ENCODE peak calls at places on chromosomes 13 and 19, in six cellular contexts. One of them, this sample, is unnamed.

GRCh38 chr19:31668916-31669315 is 319.7 kb upstream of the TSHZ3 start:
- DNase-seq in HCT116: no peak
- DNase-seq in prostate gland: no peak
- DNase-seq in IMR-90: peak
- DNase-seq in esophagus squamous epithelium: no peak
- DNase-seq in right lobe of liver: no peak
- DNase-seq in this sample: no peak

GRCh38 chr19:17473041-17473440 is 2.7 kb downstream of the SLC27A1 start:
- DNase-seq in HCT116: peak
- DNase-seq in prostate gland: no peak
- DNase-seq in IMR-90: peak
- DNase-seq in esophagus squamous epithelium: no peak
- DNase-seq in right lobe of liver: no peak
- DNase-seq in this sample: no peak

GRCh38 chr13:27665333-27665732 is 43.6 kb downstream of the POLR1D start:
- DNase-seq in HCT116: no peak
- DNase-seq in prostate gland: no peak
- DNase-seq in IMR-90: peak
- DNase-seq in esophagus squamous epithelium: no peak
- DNase-seq in right lobe of liver: no peak
- DNase-seq in this sample: no peak

GRCh38 chr19:34960103-34960805 is 3.8 kb downstream of the ZNF792 start:
- DNase-seq in HCT116: no peak
- DNase-seq in prostate gland: no peak
- DNase-seq in IMR-90: peak
- DNase-seq in esophagus squamous epithelium: no peak
- DNase-seq in right lobe of liver: no peak
- DNase-seq in this sample: no peak

GRCh38 chr13:31862828-31863227 is 123.5 kb downstream of the RXFP2 start:
- DNase-seq in HCT116: no peak
- DNase-seq in prostate gland: no peak
- DNase-seq in IMR-90: no peak
- DNase-seq in esophagus squamous epithelium: no peak
- DNase-seq in right lobe of liver: no peak
- DNase-seq in this sample: no peak

GRCh38 chr13:80030491-80030890 is 310.4 kb downstream of the SPRY2 start:
- DNase-seq in HCT116: peak
- DNase-seq in prostate gland: no peak
- DNase-seq in IMR-90: no peak
- DNase-seq in esophagus squamous epithelium: no peak
- DNase-seq in right lobe of liver: peak
- DNase-seq in this sample: peak

GRCh38 chr19:28469544-28469943 is 743.4 kb downstream of the UQCRFS1 start:
- DNase-seq in HCT116: no peak
- DNase-seq in prostate gland: no peak
- DNase-seq in IMR-90: no peak
- DNase-seq in esophagus squamous epithelium: no peak
- DNase-seq in right lobe of liver: no peak
- DNase-seq in this sample: no peak

GRCh38 chr13:114099191-114099590 is 33.2 kb downstream of the RASA3 start:
- DNase-seq in HCT116: peak
- DNase-seq in prostate gland: peak
- DNase-seq in IMR-90: peak
- DNase-seq in esophagus squamous epithelium: no peak
- DNase-seq in right lobe of liver: peak
- DNase-seq in this sample: no peak

GRCh38 chr13:30745917-30746686 is 10.8 kb downstream of the ALOX5AP start:
- DNase-seq in HCT116: no peak
- DNase-seq in prostate gland: no peak
- DNase-seq in IMR-90: no peak
- DNase-seq in esophagus squamous epithelium: no peak
- DNase-seq in right lobe of liver: peak
- DNase-seq in this sample: peak

GRCh38 chr19:45152504-45153338 is 8.1 kb downstream of the NKPD1 start:
- DNase-seq in HCT116: no peak
- DNase-seq in prostate gland: peak
- DNase-seq in IMR-90: peak
- DNase-seq in esophagus squamous epithelium: no peak
- DNase-seq in right lobe of liver: no peak
- DNase-seq in this sample: peak

GRCh38 chr19:38394488-38394887 is 6.0 kb downstream of the SPRED3 start:
- DNase-seq in HCT116: no peak
- DNase-seq in prostate gland: no peak
- DNase-seq in IMR-90: no peak
- DNase-seq in esophagus squamous epithelium: no peak
- DNase-seq in right lobe of liver: no peak
- DNase-seq in this sample: peak

GRCh38 chr13:51925865-51926527 is 64.2 kb downstream of the CCDC70 start:
- DNase-seq in HCT116: no peak
- DNase-seq in prostate gland: no peak
- DNase-seq in IMR-90: no peak
- DNase-seq in esophagus squamous epithelium: no peak
- DNase-seq in right lobe of liver: no peak
- DNase-seq in this sample: no peak

GRCh38 chr13:99661791-99662190 is 160.5 kb downstream of the TM9SF2 start:
- DNase-seq in HCT116: no peak
- DNase-seq in prostate gland: no peak
- DNase-seq in IMR-90: no peak
- DNase-seq in esophagus squamous epithelium: no peak
- DNase-seq in right lobe of liver: no peak
- DNase-seq in this sample: no peak

GRCh38 chr13:109330941-109331340 is 455.4 kb downstream of the IRS2 start:
- DNase-seq in HCT116: no peak
- DNase-seq in prostate gland: no peak
- DNase-seq in IMR-90: peak
- DNase-seq in esophagus squamous epithelium: no peak
- DNase-seq in right lobe of liver: no peak
- DNase-seq in this sample: no peak

GRCh38 chr13:48110132-48110868 is 15.4 kb upstream of the MED4 start:
- DNase-seq in HCT116: no peak
- DNase-seq in prostate gland: no peak
- DNase-seq in IMR-90: no peak
- DNase-seq in esophagus squamous epithelium: no peak
- DNase-seq in right lobe of liver: no peak
- DNase-seq in this sample: no peak

GRCh38 chr13:48116808-48117207 is 21.9 kb upstream of the MED4 start:
- DNase-seq in HCT116: no peak
- DNase-seq in prostate gland: no peak
- DNase-seq in IMR-90: no peak
- DNase-seq in esophagus squamous epithelium: no peak
- DNase-seq in right lobe of liver: no peak
- DNase-seq in this sample: no peak

GRCh38 chr13:48110930-48111721 is 16.2 kb upstream of the MED4 start:
- DNase-seq in HCT116: no peak
- DNase-seq in prostate gland: no peak
- DNase-seq in IMR-90: no peak
- DNase-seq in esophagus squamous epithelium: no peak
- DNase-seq in right lobe of liver: no peak
- DNase-seq in this sample: no peak

GRCh38 chr13:48108106-48108505 is 13.2 kb upstream of the MED4 start:
- DNase-seq in HCT116: no peak
- DNase-seq in prostate gland: no peak
- DNase-seq in IMR-90: no peak
- DNase-seq in esophagus squamous epithelium: no peak
- DNase-seq in right lobe of liver: no peak
- DNase-seq in this sample: no peak

GRCh38 chr13:48112896-48113525 is 18.1 kb upstream of the MED4 start:
- DNase-seq in HCT116: no peak
- DNase-seq in prostate gland: no peak
- DNase-seq in IMR-90: peak
- DNase-seq in esophagus squamous epithelium: no peak
- DNase-seq in right lobe of liver: no peak
- DNase-seq in this sample: no peak
- H3K4me3 ChIP-seq in HCT116: no peak
- H3K4me3 ChIP-seq in prostate gland: no peak
- H3K4me3 ChIP-seq in IMR-90: no peak
- H3K4me3 ChIP-seq in esophagus squamous epithelium: no peak
- H3K4me3 ChIP-seq in right lobe of liver: no peak
- H3K4me3 ChIP-seq in this sample: no peak

GRCh38 chr19:55494172-55494761 is 6.0 kb downstream of the SSC5D start:
- DNase-seq in HCT116: no peak
- DNase-seq in prostate gland: no peak
- DNase-seq in IMR-90: peak
- DNase-seq in esophagus squamous epithelium: no peak
- DNase-seq in right lobe of liver: no peak
- DNase-seq in this sample: no peak
- TF ChIP-seq POLR2A in HCT116: no peak
- TF ChIP-seq POLR2A in prostate gland: no peak
- TF ChIP-seq POLR2A in IMR-90: peak
- TF ChIP-seq POLR2A in esophagus squamous epithelium: no peak
- TF ChIP-seq POLR2A in right lobe of liver: no peak
- TF ChIP-seq POLR2A in this sample: no peak

DNA sequence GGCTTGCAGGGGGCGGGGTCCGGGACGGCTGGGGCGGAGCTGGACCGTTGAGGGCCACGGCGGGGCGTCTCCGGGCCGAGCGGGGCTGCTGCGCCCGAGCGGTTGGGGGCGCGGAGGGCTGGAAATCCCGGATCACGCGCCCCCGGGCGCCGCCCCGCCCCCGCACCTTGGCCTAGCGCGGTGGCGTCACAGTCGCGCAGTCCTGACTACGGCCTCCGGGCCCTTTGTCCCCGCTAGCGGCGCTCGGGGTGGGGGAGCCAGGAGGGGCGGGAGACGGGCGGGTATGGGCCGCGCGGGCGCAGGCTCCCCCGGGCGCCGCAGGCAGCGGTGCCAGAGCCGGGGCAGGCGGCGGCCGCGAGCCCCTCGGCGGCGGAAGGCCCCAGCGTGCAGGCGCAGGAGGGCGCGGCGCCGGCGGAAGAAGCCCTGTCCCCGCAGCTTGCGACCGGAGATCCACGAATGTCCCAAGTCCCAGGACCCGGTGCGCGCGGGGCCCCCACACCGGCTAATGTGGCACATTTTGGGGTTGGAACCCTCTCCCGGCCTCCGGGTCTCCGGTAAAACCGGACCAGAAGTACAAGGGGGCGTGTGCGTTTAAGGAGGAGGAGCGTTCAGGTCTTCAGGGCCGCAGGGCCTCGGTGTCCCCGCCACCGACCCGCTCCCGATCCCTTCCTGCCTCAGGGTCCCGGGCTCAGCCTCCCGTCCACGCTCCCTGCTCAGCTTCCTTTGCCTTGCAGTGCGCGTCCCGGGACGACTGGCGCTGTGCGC is 840 bp downstream of the GPX4 start:
- DNase-seq in HCT116: no peak
- DNase-seq in prostate gland: peak
- DNase-seq in IMR-90: peak
- DNase-seq in esophagus squamous epithelium: no peak
- DNase-seq in right lobe of liver: peak
- DNase-seq in this sample: peak
- H3K4me3 ChIP-seq in HCT116: peak
- H3K4me3 ChIP-seq in prostate gland: peak
- H3K4me3 ChIP-seq in IMR-90: peak
- H3K4me3 ChIP-seq in esophagus squamous epithelium: peak
- H3K4me3 ChIP-seq in right lobe of liver: peak
- H3K4me3 ChIP-seq in this sample: peak

GRCh38 chr19:6514926-6515325 is 12.8 kb upstream of the TUBB4A start:
- DNase-seq in HCT116: no peak
- DNase-seq in prostate gland: no peak
- DNase-seq in IMR-90: no peak
- DNase-seq in esophagus squamous epithelium: no peak
- DNase-seq in right lobe of liver: no peak
- DNase-seq in this sample: no peak

GRCh38 chr19:6516659-6517291 is 14.1 kb upstream of the TNFSF9 start:
- DNase-seq in HCT116: peak
- DNase-seq in prostate gland: peak
- DNase-seq in IMR-90: peak
- DNase-seq in esophagus squamous epithelium: no peak
- DNase-seq in right lobe of liver: peak
- DNase-seq in this sample: peak

GRCh38 chr19:6519289-6519688 is 11.5 kb upstream of the TNFSF9 start:
- DNase-seq in HCT116: no peak
- DNase-seq in prostate gland: no peak
- DNase-seq in IMR-90: peak
- DNase-seq in esophagus squamous epithelium: no peak
- DNase-seq in right lobe of liver: no peak
- DNase-seq in this sample: no peak

GRCh38 chr19:6510618-6511017 is 8.5 kb upstream of the TUBB4A start:
- DNase-seq in HCT116: no peak
- DNase-seq in prostate gland: no peak
- DNase-seq in IMR-90: no peak
- DNase-seq in esophagus squamous epithelium: no peak
- DNase-seq in right lobe of liver: no peak
- DNase-seq in this sample: no peak

DNA sequence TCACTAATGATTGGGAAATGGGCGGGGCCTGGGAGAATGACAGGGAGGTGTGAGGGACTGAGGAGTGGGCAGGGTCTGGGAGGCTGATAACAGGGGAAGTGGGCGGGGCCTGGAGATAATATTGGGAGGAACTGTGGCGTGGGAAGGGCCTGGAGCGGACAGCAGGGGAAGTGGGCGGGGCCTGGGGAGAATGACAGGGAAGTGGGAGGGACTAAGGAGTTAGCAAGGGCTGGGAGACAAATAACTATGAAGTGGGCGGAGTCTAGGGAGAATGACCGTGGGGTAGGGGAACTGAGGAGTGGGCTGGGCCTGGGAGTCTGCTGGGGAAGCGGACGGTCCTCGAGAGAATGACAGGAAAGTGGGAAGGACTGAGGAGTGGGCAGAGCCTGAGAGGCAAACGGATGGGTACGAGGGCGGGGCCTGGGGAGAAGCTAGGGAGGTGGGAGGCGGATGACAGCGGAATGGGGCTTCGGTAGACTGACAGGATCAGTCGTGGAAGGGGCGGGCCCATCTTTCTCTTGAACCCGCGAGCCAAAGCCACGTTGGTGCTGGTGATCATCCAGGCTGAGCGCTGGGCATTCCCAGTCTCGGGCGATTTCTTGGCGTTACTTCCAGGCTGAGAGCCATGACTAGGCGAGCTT is 14.0 kb upstream of the TUBB4A start:
- DNase-seq in HCT116: peak
- DNase-seq in prostate gland: peak
- DNase-seq in IMR-90: peak
- DNase-seq in esophagus squamous epithelium: no peak
- DNase-seq in right lobe of liver: peak
- DNase-seq in this sample: peak
- TF ChIP-seq POLR2A in HCT116: no peak
- TF ChIP-seq POLR2A in prostate gland: peak
- TF ChIP-seq POLR2A in IMR-90: no peak
- TF ChIP-seq POLR2A in esophagus squamous epithelium: no peak
- TF ChIP-seq POLR2A in right lobe of liver: peak
- TF ChIP-seq POLR2A in this sample: no peak

GRCh38 chr13:33787051-33787591 is 30.8 kb upstream of the RFC3 start:
- DNase-seq in HCT116: no peak
- DNase-seq in prostate gland: no peak
- DNase-seq in IMR-90: no peak
- DNase-seq in esophagus squamous epithelium: no peak
- DNase-seq in right lobe of liver: no peak
- DNase-seq in this sample: no peak
- H3K4me3 ChIP-seq in HCT116: no peak
- H3K4me3 ChIP-seq in prostate gland: no peak
- H3K4me3 ChIP-seq in IMR-90: peak
- H3K4me3 ChIP-seq in esophagus squamous epithelium: peak
- H3K4me3 ChIP-seq in right lobe of liver: peak
- H3K4me3 ChIP-seq in this sample: peak

GRCh38 chr19:12484371-12485322 is at the start of gene ZNF709:
- DNase-seq in HCT116: no peak
- DNase-seq in prostate gland: peak
- DNase-seq in IMR-90: peak
- DNase-seq in esophagus squamous epithelium: peak
- DNase-seq in right lobe of liver: peak
- DNase-seq in this sample: peak
- TF ChIP-seq POLR2A in HCT116: no peak
- TF ChIP-seq POLR2A in prostate gland: peak
- TF ChIP-seq POLR2A in IMR-90: peak
- TF ChIP-seq POLR2A in esophagus squamous epithelium: no peak
- TF ChIP-seq POLR2A in right lobe of liver: peak
- TF ChIP-seq POLR2A in this sample: no peak

GRCh38 chr19:3263866-3264265 is 39.4 kb downstream of the CELF5 start:
- DNase-seq in HCT116: no peak
- DNase-seq in prostate gland: no peak
- DNase-seq in IMR-90: no peak
- DNase-seq in esophagus squamous epithelium: no peak
- DNase-seq in right lobe of liver: no peak
- DNase-seq in this sample: no peak
- H3K4me3 ChIP-seq in HCT116: no peak
- H3K4me3 ChIP-seq in prostate gland: no peak
- H3K4me3 ChIP-seq in IMR-90: no peak
- H3K4me3 ChIP-seq in esophagus squamous epithelium: no peak
- H3K4me3 ChIP-seq in right lobe of liver: no peak
- H3K4me3 ChIP-seq in this sample: no peak